ENCODE peak calls at places on chromosome 7, in five cellular contexts. One of them, this sample, is unnamed.

GRCh38 chr7:131302876-131303707 is 24.6 kb upstream of the MKLN1 start:
- DNase-seq in GDM1: no peak
- DNase-seq in CMK: no peak
- DNase-seq in endothelial cell: peak
- DNase-seq in brain microvascular endothelial cell: no peak
- DNase-seq in this sample: peak

GRCh38 chr7:154928136-154929005 is 74.6 kb downstream of the PAXIP1 start:
- DNase-seq in GDM1: peak
- DNase-seq in CMK: peak
- DNase-seq in endothelial cell: no peak
- DNase-seq in brain microvascular endothelial cell: peak
- DNase-seq in this sample: peak

GRCh38 chr7:50962962-50963374 is 180.3 kb upstream of the GRB10 start:
- DNase-seq in GDM1: no peak
- DNase-seq in CMK: no peak
- DNase-seq in endothelial cell: no peak
- DNase-seq in brain microvascular endothelial cell: peak
- DNase-seq in this sample: peak

GRCh38 chr7:17848516-17848915 is 91.8 kb downstream of the SNX13 start:
- DNase-seq in endothelial cell: no peak
- DNase-seq in brain microvascular endothelial cell: no peak
- DNase-seq in GDM1: no peak
- DNase-seq in CMK: no peak
- DNase-seq in this sample: no peak

GRCh38 chr7:81294897-81295515 is 376.2 kb upstream of the SEMA3C start:
- DNase-seq in brain microvascular endothelial cell: no peak
- DNase-seq in GDM1: no peak
- DNase-seq in endothelial cell: no peak
- DNase-seq in CMK: no peak
- DNase-seq in this sample: no peak

GRCh38 chr7:15947749-15948148 is 261.3 kb upstream of the MEOX2 start:
- DNase-seq in CMK: no peak
- DNase-seq in brain microvascular endothelial cell: no peak
- DNase-seq in endothelial cell: no peak
- DNase-seq in GDM1: no peak
- DNase-seq in this sample: no peak

GRCh38 chr7:28103984-28104628 is 76.5 kb downstream of the JAZF1 start:
- DNase-seq in endothelial cell: no peak
- DNase-seq in brain microvascular endothelial cell: no peak
- DNase-seq in CMK: no peak
- DNase-seq in GDM1: no peak
- DNase-seq in this sample: no peak

GRCh38 chr7:115662120-115662519 is 368.4 kb downstream of the TFEC start:
- DNase-seq in CMK: no peak
- DNase-seq in GDM1: no peak
- DNase-seq in brain microvascular endothelial cell: peak
- DNase-seq in endothelial cell: no peak
- DNase-seq in this sample: peak

GRCh38 chr7:142098004-142098403 is 13.5 kb upstream of the MGAM2 start:
- DNase-seq in brain microvascular endothelial cell: no peak
- DNase-seq in endothelial cell: no peak
- DNase-seq in CMK: no peak
- DNase-seq in GDM1: no peak
- DNase-seq in this sample: no peak

GRCh38 chr7:91267558-91267955 is 3.3 kb downstream of the FZD1 start:
- DNase-seq in brain microvascular endothelial cell: no peak
- DNase-seq in GDM1: no peak
- DNase-seq in endothelial cell: no peak
- DNase-seq in CMK: no peak
- DNase-seq in this sample: no peak

GRCh38 chr7:31761646-31762045 is 74.6 kb downstream of the PPP1R17 start:
- DNase-seq in CMK: no peak
- DNase-seq in brain microvascular endothelial cell: no peak
- DNase-seq in endothelial cell: no peak
- DNase-seq in GDM1: no peak
- DNase-seq in this sample: no peak

GRCh38 chr7:50397320-50397970 is 52.7 kb downstream of the FIGNL1 start:
- DNase-seq in GDM1: no peak
- DNase-seq in endothelial cell: no peak
- DNase-seq in CMK: no peak
- DNase-seq in brain microvascular endothelial cell: no peak
- DNase-seq in this sample: no peak

GRCh38 chr7:1087952-1088920 is at the start of gene GPER1:
- DNase-seq in brain microvascular endothelial cell: no peak
- DNase-seq in GDM1: no peak
- DNase-seq in CMK: no peak
- DNase-seq in endothelial cell: no peak
- DNase-seq in this sample: peak

This sample was measured in HFFc6.